ENCODE peak calls at places on chromosomes 1 and 21, in nine cellular contexts. C is body of pancreas, Q is ovary, O is IMR-90, R is heart left ventricle, N is upper lobe of left lung, K is sigmoid colon, Z is tibial nerve, P is NB4. S is an unnamed sample.
A peak's percentile ranks its signal among the peaks of the same experiment; 100 is the strongest.

GRCh38 chr21:15221799-15222386 is 157.1 kb upstream of the NRIP1 start:
- DNase-seq in C (no peak), Q (no peak), O (peak; percentile 65), R (no peak), N (no peak), K (no peak), Z (no peak), P (peak; percentile 18), S (peak; percentile 50)

GRCh38 chr1:172745014-172745413 is 86.1 kb downstream of the FASLG start:
- DNase-seq in C (no peak), Q (no peak), O (peak; percentile 89), R (no peak), N (no peak), K (no peak), Z (no peak), P (peak; percentile 80), S (no peak)

GRCh38 chr1:169491845-169492281 is 6.1 kb upstream of the SLC19A2 start:
- DNase-seq in C (no peak), Q (no peak), O (peak; percentile 25), R (no peak), N (no peak), K (no peak), Z (no peak), P (no peak), S (no peak)

GRCh38 chr1:8077120-8077573 is 51.0 kb upstream of the ERRFI1 start:
- DNase-seq in C (peak; percentile 57), Q (peak; percentile 59), O (peak; percentile 97), R (peak; percentile 66), N (no peak), K (peak; percentile 82), Z (no peak), P (peak; percentile 25), S (peak; percentile 42)

GRCh38 chr1:53376041-53376461 is 48.2 kb upstream of the LRP8 start:
- DNase-seq in C (no peak), Q (peak; percentile 2), O (no peak), R (no peak), N (no peak), K (no peak), Z (no peak), P (no peak), S (no peak)

GRCh38 chr1:119448112-119448511 is 33.2 kb downstream of the HSD3B2 start:
- DNase-seq in C (no peak), Q (no peak), O (no peak), R (no peak), N (no peak), K (no peak), Z (no peak), P (no peak), S (no peak)

GRCh38 chr1:7994827-7995226 is 31.3 kb downstream of the ERRFI1 start:
- DNase-seq in C (no peak), Q (no peak), O (no peak), R (no peak), N (no peak), K (no peak), Z (no peak), P (no peak), S (no peak)

GRCh38 chr1:24295547-24295946 is 23.6 kb upstream of the GRHL3 start:
- DNase-seq in C (no peak), Q (no peak), O (no peak), R (no peak), N (no peak), K (no peak), Z (no peak), P (no peak), S (no peak)

GRCh38 chr1:243471026-243471685 is 215.3 kb downstream of the SDCCAG8 start:
- DNase-seq in C (no peak), Q (no peak), O (no peak), R (no peak), N (no peak), K (no peak), Z (no peak), P (peak; percentile 56), S (no peak)

GRCh38 chr1:31297273-31298247 is 728 bp downstream of the ZCCHC17 start:
- DNase-seq in C (no peak), Q (no peak), O (peak; percentile 37), R (no peak), N (no peak), K (no peak), Z (no peak), P (peak; percentile 77), S (no peak)

GRCh38 chr1:154807048-154807591 is 63.0 kb downstream of the KCNN3 start:
- DNase-seq in C (no peak), Q (no peak), O (no peak), R (no peak), N (no peak), K (no peak), Z (no peak), P (no peak), S (no peak)

GRCh38 chr1:32755810-32756159 is 53.2 kb upstream of the SYNC start:
- DNase-seq in C (no peak), Q (no peak), O (no peak), R (no peak), N (no peak), K (no peak), Z (no peak), P (no peak), S (no peak)

GRCh38 chr1:169108897-169109560 is 2.5 kb downstream of the ATP1B1 start:
- DNase-seq in C (no peak), Q (no peak), O (peak; percentile 35), R (no peak), N (no peak), K (peak; percentile 75), Z (no peak), P (peak; percentile 52), S (no peak)

GRCh38 chr1:231420299-231420958 is 1.7 kb downstream of the EGLN1 start:
- DNase-seq in C (no peak), Q (no peak), O (peak; percentile 32), R (no peak), N (no peak), K (no peak), Z (no peak), P (peak; percentile 65), S (no peak)

GRCh38 chr1:153985984-153986761 is at the start of gene RAB13:
- DNase-seq in C (peak; percentile 86), Q (peak; percentile 88), O (peak; percentile 80), R (peak; percentile 91), N (peak; percentile 91), K (peak; percentile 96), Z (peak; percentile 76), P (peak; percentile 68), S (peak; percentile 77)

GRCh38 chr1:59199734-59200376 is 97.0 kb upstream of the FGGY start:
- DNase-seq in C (no peak), Q (no peak), O (no peak), R (no peak), N (no peak), K (no peak), Z (no peak), P (no peak), S (no peak)

GRCh38 chr1:63817152-63817667 is 43.4 kb downstream of the ROR1 start:
- DNase-seq in C (peak; percentile 39), Q (no peak), O (peak; percentile 33), R (no peak), N (no peak), K (no peak), Z (no peak), P (no peak), S (no peak)

GRCh38 chr1:170959385-170959784 is 24.1 kb downstream of the MROH9 start:
- DNase-seq in C (no peak), Q (no peak), O (peak; percentile 68), R (no peak), N (no peak), K (no peak), Z (no peak), P (no peak), S (no peak)

GRCh38 chr1:47436979-47437517 is 796 bp upstream of the FOXD2 start:
- DNase-seq in C (peak; percentile 30), Q (no peak), O (peak; percentile 29), R (no peak), N (no peak), K (no peak), Z (no peak), P (no peak), S (peak; percentile 26)
- TF ChIP-seq POLR2A in C (no peak), Q (no peak), O (no peak), R (no peak), N (no peak), K (no peak), Z (no peak), P (no peak), S (no peak)

GRCh38 chr1:77686784-77687518 is 4.5 kb upstream of the ZZZ3 start:
- DNase-seq in C (peak; percentile 16), Q (peak; percentile 25), O (no peak), R (peak; percentile 67), N (peak; percentile 66), K (no peak), Z (no peak), P (no peak), S (no peak)

GRCh38 chr1:77683836-77684148 is 1.3 kb upstream of the ZZZ3 start:
- DNase-seq in C (no peak), Q (no peak), O (no peak), R (no peak), N (no peak), K (no peak), Z (no peak), P (no peak), S (no peak)

GRCh38 chr1:77682442-77683141 is at the start of gene ZZZ3:
- DNase-seq in C (peak; percentile 91), Q (peak; percentile 96), O (peak; percentile 95), R (peak; percentile 93), N (peak; percentile 95), K (peak; percentile 97), Z (peak; percentile 91), P (peak; percentile 93), S (peak; percentile 72)

GRCh38 chr1:77680173-77680572 is 2.3 kb downstream of the ZZZ3 start:
- DNase-seq in C (no peak), Q (no peak), O (no peak), R (no peak), N (no peak), K (no peak), Z (no peak), P (peak; percentile 26), S (no peak)

GRCh38 chr1:77683142-77683835 is 831 bp upstream of the ZZZ3 start:
- DNase-seq in C (peak; percentile 92), Q (peak; percentile 92), O (peak; percentile 89), R (peak; percentile 96), N (peak; percentile 98), K (peak; percentile 96), Z (peak; percentile 78), P (peak; percentile 96), S (peak; percentile 81)
- TF ChIP-seq POLR2A in C (peak; percentile 59), Q (peak; percentile 31), O (peak; percentile 17), R (peak; percentile 58), N (no peak), K (no peak), Z (peak; percentile 16), P (peak; percentile 81), S (peak; percentile 49)

DNA sequence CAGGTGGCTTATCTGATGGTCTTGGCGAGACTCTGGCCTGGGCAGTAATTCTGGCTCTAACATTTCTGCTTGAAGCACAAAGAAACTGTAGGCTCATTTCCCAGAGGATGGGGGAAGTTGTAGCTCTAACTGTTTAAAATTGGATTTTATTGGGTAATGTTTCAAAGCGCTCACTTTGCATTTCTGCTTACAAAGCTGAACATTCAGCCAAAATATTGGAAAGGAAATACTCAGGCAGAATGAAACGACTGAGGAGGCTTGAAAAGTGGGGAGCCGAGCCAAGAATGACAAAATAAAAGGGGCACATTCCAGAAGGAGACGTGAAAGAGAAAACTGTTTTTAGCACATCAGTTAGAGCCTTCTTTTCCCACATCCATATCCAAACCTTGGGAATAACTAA is 202.6 kb downstream of the GRIK1 start:
- DNase-seq in C (no peak), Q (no peak), O (no peak), R (no peak), N (no peak), K (no peak), Z (no peak), P (no peak), S (no peak)
- TF ChIP-seq POLR2A in C (no peak), Q (no peak), O (no peak), R (no peak), N (no peak), K (no peak), Z (no peak), P (no peak), S (no peak)

GRCh38 chr1:225534135-225534534 is 106.3 kb upstream of the LBR start:
- DNase-seq in C (no peak), Q (no peak), O (no peak), R (no peak), N (no peak), K (no peak), Z (no peak), P (no peak), S (no peak)
- TF ChIP-seq POLR2A in C (no peak), Q (no peak), O (no peak), R (no peak), N (no peak), K (no peak), Z (no peak), P (no peak), S (no peak)